ENCODE peak calls at places on chromosome 10, in six cellular contexts. W is astrocyte of the spinal cord, C is NCI-H1930, Y is HEK293T, K is NCI-H1092 treated with DMSO at 0.1 percent for 48 hours, T is naive B cell. P is an unnamed sample.

GRCh38 chr10:7170626-7171322 is 240.1 kb downstream of the SFMBT2 start:
- DNase-seq in W (peak; percentile 5), C (no peak), Y (no peak), K (peak; percentile 36), T (no peak), P (no peak)

GRCh38 chr10:26479766-26480492 is 41.8 kb downstream of the APBB1IP start:
- DNase-seq in W (no peak), C (no peak), Y (no peak), K (no peak), T (peak; percentile 37), P (no peak)

GRCh38 chr10:55367555-55367954 is 566.5 kb upstream of the PCDH15 start:
- DNase-seq in W (no peak), C (no peak), Y (no peak), K (no peak), T (no peak), P (no peak)

GRCh38 chr10:124028700-124029487 is 64.5 kb downstream of the CHST15 start:
- DNase-seq in W (no peak), C (no peak), Y (no peak), K (no peak), T (no peak), P (no peak)

GRCh38 chr10:106520698-106521097 is 643.8 kb downstream of the SORCS1 start:
- DNase-seq in W (no peak), C (no peak), Y (no peak), K (no peak), T (no peak), P (no peak)

GRCh38 chr10:29635711-29636144 is 957 bp upstream of the SVIL start:
- DNase-seq in W (peak; percentile 75), C (no peak), Y (no peak), K (no peak), T (no peak), P (no peak)

GRCh38 chr10:110488124-110488681 is 9.5 kb upstream of the DUSP5 start:
- DNase-seq in W (peak; percentile 44), C (no peak), Y (no peak), K (no peak), T (no peak), P (no peak)

GRCh38 chr10:89644967-89645741 is at the start of gene PANK1:
- DNase-seq in W (peak; percentile 84), C (peak; percentile 13), Y (peak; percentile 75), K (peak; percentile 59), T (peak; percentile 65), P (peak; percentile 62)

GRCh38 chr10:115761166-115761565 is 511.8 kb downstream of the GFRA1 start:
- DNase-seq in W (no peak), C (no peak), Y (no peak), K (no peak), T (no peak), P (no peak)

GRCh38 chr10:44382131-44382858 is 2.6 kb downstream of the CXCL12 start:
- DNase-seq in W (no peak), C (no peak), Y (no peak), K (no peak), T (no peak), P (no peak)

P was measured in COR-L47.